ENCODE peak calls at places on chromosomes 13 and 19, in six cellular contexts. V is thyroid gland, Q is stomach, F is prostate gland, L is transverse colon, H is A549. O is an unnamed sample. For H3K4me1, the result is how much of the 10 kb centered on the place peaks cover.

GRCh38 chr19:33302175-33302973 is at the start of gene CEBPA:
- DNase-seq in L (peak), H (peak), Q (peak), V (peak), F (peak), O (peak)

GRCh38 chr19:57227461-57227860 is 3.4 kb upstream of the AURKC start:
- DNase-seq in Q (no peak), H (no peak), V (no peak), L (no peak), F (no peak), O (no peak)

GRCh38 chr13:111895896-111896821 is 170.8 kb upstream of the SOX1 start:
- DNase-seq in F (no peak), V (no peak), L (no peak), Q (no peak), H (no peak), O (no peak)

GRCh38 chr13:44448373-44448772 is 74.7 kb downstream of the SERP2 start:
- DNase-seq in Q (no peak), F (no peak), L (no peak), V (no peak), H (no peak), O (no peak)

GRCh38 chr13:20609145-20609544 is 42.2 kb downstream of the IFT88 start:
- DNase-seq in H (no peak), Q (no peak), V (no peak), F (no peak), L (no peak), O (no peak)

GRCh38 chr19:4049432-4049831 is 17.3 kb downstream of the ZBTB7A start:
- DNase-seq in Q (peak), F (no peak), H (no peak), V (no peak), L (no peak), O (no peak)

GRCh38 chr19:51489113-51489512 is 10.8 kb downstream of the CEACAM18 start:
- DNase-seq in Q (no peak), F (no peak), L (no peak), V (no peak), H (no peak), O (no peak)

GRCh38 chr13:86608739-86609138 is 809.5 kb upstream of the SLITRK6 start:
- DNase-seq in H (no peak), F (no peak), Q (no peak), L (no peak), V (no peak), O (no peak)

GRCh38 chr13:76164290-76164689 is 528.2 kb downstream of the LMO7 start:
- DNase-seq in F (no peak), L (no peak), Q (no peak), V (no peak), H (no peak), O (no peak)

GRCh38 chr19:46815833-46816627 is 27.6 kb upstream of the SLC1A5 start:
- DNase-seq in L (no peak), H (no peak), Q (no peak), V (no peak), F (no peak), O (no peak)

GRCh38 chr19:14116525-14116917 is 1.0 kb downstream of the PRKACA start:
- DNase-seq in V (no peak), Q (no peak), F (no peak), L (no peak), H (no peak), O (no peak)
- H3K4me1 ChIP-seq in V (under half), Q (half or more), F (under half), L (half or more), H (under half), O (under half)

GRCh38 chr19:17011485-17011884 is 15.1 kb downstream of the CPAMD8 start:
- DNase-seq in L (no peak), F (no peak), V (no peak), H (no peak), Q (no peak), O (no peak)
- TF ChIP-seq POLR2A in L (no peak), F (no peak), V (no peak), H (no peak), Q (no peak), O (no peak)

GRCh38 chr19:6737873-6738725 is 719 bp upstream of the GPR108 start:
- DNase-seq in Q (peak), F (peak), V (peak), L (peak), H (peak), O (peak)
- H3K4me1 ChIP-seq in Q (under half), F (under half), V (under half), L (under half), H (under half), O (half or more)

GRCh38 chr19:7705387-7706187 is 3.7 kb upstream of the FCER2 start:
- DNase-seq in Q (peak), H (no peak), F (peak), V (no peak), L (peak), O (peak)
- TF ChIP-seq POLR2A in Q (no peak), H (no peak), F (no peak), V (no peak), L (no peak), O (no peak)

GRCh38 chr13:28536371-28536770 is 41.4 kb upstream of the FLT1 start:
- DNase-seq in V (no peak), L (no peak), Q (no peak), H (no peak), F (no peak), O (no peak)
- H3K4me1 ChIP-seq in V (under half), L (under half), Q (under half), H (under half), F (under half), O (under half)

GRCh38 chr19:36014029-36014924 is at the start of gene ALKBH6:
- DNase-seq in V (peak), Q (peak), L (peak), H (peak), F (peak), O (peak)
- TF ChIP-seq POLR2A in V (peak), Q (no peak), L (peak), H (peak), F (peak), O (no peak)